ENCODE peak calls at places on chromosomes 4 and X, in four cellular contexts. One of them, this sample, is unnamed.

GRCh38 chr4:139472761-139473335 is 18.9 kb downstream of the RAB33B start:
- DNase-seq in HCT116: no peak
- DNase-seq in suprapubic skin: no peak
- DNase-seq in breast epithelium: no peak
- DNase-seq in this sample: no peak

GRCh38 chr4:26907731-26908599 is 47.3 kb downstream of the STIM2 start:
- DNase-seq in HCT116: no peak
- DNase-seq in suprapubic skin: no peak
- DNase-seq in breast epithelium: no peak
- DNase-seq in this sample: no peak

GRCh38 chr4:186942745-186943606 is 219.3 kb upstream of the FAT1 start:
- DNase-seq in HCT116: no peak
- DNase-seq in suprapubic skin: no peak
- DNase-seq in breast epithelium: no peak
- DNase-seq in this sample: no peak

GRCh38 chr4:85905761-85906160 is 430.8 kb downstream of the ARHGAP24 start:
- DNase-seq in HCT116: no peak
- DNase-seq in suprapubic skin: no peak
- DNase-seq in breast epithelium: no peak
- DNase-seq in this sample: no peak

GRCh38 chrX:108447303-108447702 is 7.7 kb downstream of the COL4A5 start:
- DNase-seq in HCT116: no peak
- DNase-seq in suprapubic skin: no peak
- DNase-seq in breast epithelium: no peak
- DNase-seq in this sample: no peak

GRCh38 chrX:44816369-44816768 is 27.5 kb upstream of the DUSP21 start:
- DNase-seq in HCT116: no peak
- DNase-seq in suprapubic skin: no peak
- DNase-seq in breast epithelium: no peak
- DNase-seq in this sample: no peak

GRCh38 chr4:84751707-84752106 is 168.8 kb downstream of the CDS1 start:
- DNase-seq in HCT116: no peak
- DNase-seq in suprapubic skin: no peak
- DNase-seq in breast epithelium: no peak
- DNase-seq in this sample: no peak

GRCh38 chrX:154738013-154738738 is 12.7 kb downstream of the GAB3 start:
- DNase-seq in HCT116: no peak
- DNase-seq in suprapubic skin: no peak
- DNase-seq in breast epithelium: no peak
- DNase-seq in this sample: no peak

GRCh38 chr4:33959519-33959918 is 2284.8 kb downstream of the ARAP2 start:
- DNase-seq in HCT116: no peak
- DNase-seq in suprapubic skin: no peak
- DNase-seq in breast epithelium: no peak
- DNase-seq in this sample: no peak

GRCh38 chr4:22672944-22673343 is 19.8 kb upstream of the GBA3 start:
- DNase-seq in HCT116: no peak
- DNase-seq in suprapubic skin: no peak
- DNase-seq in breast epithelium: no peak
- DNase-seq in this sample: no peak

GRCh38 chr4:7344650-7345049 is 90.1 kb downstream of the PSAPL1 start:
- DNase-seq in HCT116: no peak
- DNase-seq in suprapubic skin: no peak
- DNase-seq in breast epithelium: no peak
- DNase-seq in this sample: no peak

GRCh38 chr4:52861879-52862604 is at the start of gene RASL11B:
- DNase-seq in HCT116: peak
- DNase-seq in suprapubic skin: peak
- DNase-seq in breast epithelium: peak
- DNase-seq in this sample: peak

GRCh38 chr4:92359481-92359880 is 55.7 kb downstream of the GRID2 start:
- DNase-seq in HCT116: no peak
- DNase-seq in suprapubic skin: no peak
- DNase-seq in breast epithelium: no peak
- DNase-seq in this sample: no peak

GRCh38 chr4:52369649-52370048 is 289.5 kb downstream of the USP46 start:
- DNase-seq in HCT116: no peak
- DNase-seq in suprapubic skin: no peak
- DNase-seq in breast epithelium: no peak
- DNase-seq in this sample: no peak

GRCh38 chr4:13654158-13654797 is 26.8 kb upstream of the BOD1L1 start:
- DNase-seq in HCT116: no peak
- DNase-seq in suprapubic skin: peak
- DNase-seq in breast epithelium: peak
- DNase-seq in this sample: peak

GRCh38 chrX:97622111-97622510 is 738.4 kb downstream of the RPA4 start:
- DNase-seq in HCT116: no peak
- DNase-seq in suprapubic skin: no peak
- DNase-seq in breast epithelium: no peak
- DNase-seq in this sample: no peak

GRCh38 chrX:97616883-97617510 is 733.3 kb downstream of the RPA4 start:
- DNase-seq in HCT116: peak
- DNase-seq in suprapubic skin: no peak
- DNase-seq in breast epithelium: no peak
- DNase-seq in this sample: peak
- TF ChIP-seq POLR2AphosphoS5 in HCT116: peak
- TF ChIP-seq POLR2AphosphoS5 in suprapubic skin: no peak
- TF ChIP-seq POLR2AphosphoS5 in breast epithelium: no peak
- TF ChIP-seq POLR2AphosphoS5 in this sample: no peak

GRCh38 chrX:31021537-31021936 is 50.3 kb downstream of the FTHL17 start:
- DNase-seq in HCT116: no peak
- DNase-seq in suprapubic skin: no peak
- DNase-seq in breast epithelium: no peak
- DNase-seq in this sample: no peak
- TF ChIP-seq POLR2A in HCT116: no peak
- TF ChIP-seq POLR2A in suprapubic skin: no peak
- TF ChIP-seq POLR2A in breast epithelium: no peak
- TF ChIP-seq POLR2A in this sample: no peak

DNA sequence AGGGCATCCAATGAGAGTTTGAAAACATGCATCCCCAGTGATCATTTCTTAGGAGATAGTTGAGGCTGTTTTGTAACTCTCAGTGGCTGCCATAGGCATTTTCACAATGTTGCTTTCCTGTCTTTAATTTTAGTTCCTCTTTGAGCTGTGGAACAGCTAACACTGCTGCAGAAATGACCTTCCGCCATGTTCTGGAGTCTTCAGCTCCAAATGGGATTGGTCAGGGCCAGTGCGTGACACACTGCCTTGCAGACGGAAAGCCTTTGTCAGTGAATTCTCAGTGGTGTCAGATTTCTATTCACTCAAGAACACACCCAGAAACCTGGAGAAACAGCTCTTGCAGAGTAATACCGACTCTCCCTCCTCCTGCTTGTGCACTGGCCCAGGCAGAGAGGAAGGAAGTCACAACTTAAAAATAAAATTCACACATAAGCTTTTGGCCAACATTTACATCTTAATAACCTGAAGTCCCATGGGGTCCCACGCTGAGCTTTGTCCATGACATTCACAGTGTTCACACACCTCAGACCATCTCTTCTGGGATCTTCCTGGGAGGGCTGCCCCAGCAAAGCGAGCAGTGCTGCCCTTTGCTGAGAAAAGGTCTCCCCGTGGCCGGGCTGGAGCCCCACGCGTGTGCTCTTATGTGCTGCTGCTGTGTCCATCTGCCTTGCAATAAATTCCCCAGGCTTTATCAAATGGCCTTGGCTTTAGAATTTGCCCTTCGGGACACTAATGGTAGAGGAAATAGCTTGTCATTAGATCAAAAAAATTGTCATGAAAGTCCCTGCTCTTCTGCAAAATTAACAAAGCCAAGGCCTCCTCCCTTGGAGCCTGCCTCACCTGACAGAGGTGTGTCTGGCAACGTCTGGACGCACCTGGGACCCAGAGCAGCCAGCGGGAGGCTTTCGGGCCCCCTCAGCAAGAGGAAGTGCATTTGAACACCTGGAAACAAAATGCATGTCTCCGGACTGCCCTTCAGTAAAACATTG is 126.8 kb downstream of the IRF2 start:
- DNase-seq in HCT116: no peak
- DNase-seq in suprapubic skin: no peak
- DNase-seq in breast epithelium: no peak
- DNase-seq in this sample: no peak
- TF ChIP-seq POLR2AphosphoS5 in HCT116: no peak
- TF ChIP-seq POLR2AphosphoS5 in suprapubic skin: no peak
- TF ChIP-seq POLR2AphosphoS5 in breast epithelium: no peak
- TF ChIP-seq POLR2AphosphoS5 in this sample: no peak

DNA sequence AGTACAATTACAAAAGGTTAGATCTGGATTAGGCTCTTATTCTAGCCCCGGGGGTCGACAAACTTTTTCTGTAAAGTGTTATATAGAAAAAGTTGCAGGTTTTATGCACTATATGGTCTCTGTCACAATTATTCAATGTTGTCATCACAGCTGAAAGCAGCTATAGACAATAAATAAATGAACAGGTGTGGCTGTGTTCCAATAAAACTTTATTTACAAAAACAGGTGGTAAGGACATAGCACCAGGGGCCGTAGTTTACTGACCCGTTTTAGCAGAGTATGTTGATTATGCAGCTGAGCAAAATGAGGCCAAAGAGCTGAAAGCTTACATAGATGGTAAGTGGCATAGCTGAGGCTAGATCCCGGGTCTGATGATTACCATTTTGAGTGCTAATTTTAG is 13.0 kb upstream of the CXorf38 start:
- DNase-seq in HCT116: no peak
- DNase-seq in suprapubic skin: no peak
- DNase-seq in breast epithelium: no peak
- DNase-seq in this sample: no peak
- TF ChIP-seq POLR2A in HCT116: no peak
- TF ChIP-seq POLR2A in suprapubic skin: no peak
- TF ChIP-seq POLR2A in breast epithelium: no peak
- TF ChIP-seq POLR2A in this sample: no peak

DNA sequence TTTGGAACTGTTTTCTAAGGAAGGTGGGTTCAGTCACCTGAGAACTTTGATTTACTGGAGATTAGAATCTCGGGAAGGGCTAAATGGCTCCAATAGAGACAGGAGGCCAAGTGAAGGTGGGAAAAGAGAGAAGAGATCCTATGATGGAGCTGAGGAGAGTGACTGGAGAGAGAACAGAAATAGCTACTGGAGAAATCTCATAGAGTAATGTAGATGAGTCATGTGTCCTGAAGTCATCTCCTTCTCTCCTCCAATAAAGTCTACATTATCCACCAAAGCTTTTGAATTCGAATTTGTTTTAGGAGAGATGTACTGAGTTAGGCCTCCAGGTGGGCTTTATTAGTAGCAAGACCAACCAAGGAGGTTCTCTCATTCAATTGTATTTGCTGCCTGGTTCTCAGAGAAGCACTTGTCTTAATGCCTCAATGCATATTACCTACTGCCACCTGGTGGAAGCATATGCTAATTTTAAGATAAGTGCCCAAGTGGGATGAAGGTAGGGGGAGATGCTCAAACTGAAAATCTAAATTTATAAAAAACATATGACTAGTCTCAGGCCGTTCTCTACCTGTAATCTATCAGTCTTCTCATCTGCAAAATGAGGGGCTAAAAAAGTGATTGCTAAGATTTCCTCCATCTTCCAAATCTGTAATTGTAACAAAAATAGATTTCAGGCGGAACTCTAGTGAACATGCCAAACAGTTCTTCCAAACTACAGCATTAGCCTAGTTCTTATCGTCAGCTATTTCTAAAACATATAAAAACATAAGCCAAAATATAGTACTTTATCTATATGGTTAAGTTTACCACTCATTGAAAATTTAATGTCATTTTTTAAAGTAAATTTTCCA is 24.4 kb downstream of the TXK start:
- DNase-seq in HCT116: peak
- DNase-seq in suprapubic skin: no peak
- DNase-seq in breast epithelium: no peak
- DNase-seq in this sample: peak
- TF ChIP-seq POLR2AphosphoS5 in HCT116: no peak
- TF ChIP-seq POLR2AphosphoS5 in suprapubic skin: no peak
- TF ChIP-seq POLR2AphosphoS5 in breast epithelium: no peak
- TF ChIP-seq POLR2AphosphoS5 in this sample: no peak

GRCh38 chrX:134601240-134601639 is 57.0 kb downstream of the PLAC1 start:
- DNase-seq in HCT116: no peak
- DNase-seq in suprapubic skin: no peak
- DNase-seq in breast epithelium: no peak
- DNase-seq in this sample: no peak

GRCh38 chrX:134602410-134602809 is 55.9 kb downstream of the PLAC1 start:
- DNase-seq in HCT116: no peak
- DNase-seq in suprapubic skin: no peak
- DNase-seq in breast epithelium: no peak
- DNase-seq in this sample: no peak

GRCh38 chrX:134603806-134604700 is 54.2 kb downstream of the PLAC1 start:
- DNase-seq in HCT116: peak
- DNase-seq in suprapubic skin: no peak
- DNase-seq in breast epithelium: no peak
- DNase-seq in this sample: no peak

GRCh38 chrX:134600714-134601113 is 57.6 kb downstream of the PLAC1 start:
- DNase-seq in HCT116: peak
- DNase-seq in suprapubic skin: no peak
- DNase-seq in breast epithelium: no peak
- DNase-seq in this sample: no peak

GRCh38 chrX:134599173-134599914 is 58.9 kb downstream of the PLAC1 start:
- DNase-seq in HCT116: no peak
- DNase-seq in suprapubic skin: no peak
- DNase-seq in breast epithelium: no peak
- DNase-seq in this sample: no peak
- TF ChIP-seq POLR2A in HCT116: no peak
- TF ChIP-seq POLR2A in suprapubic skin: no peak
- TF ChIP-seq POLR2A in breast epithelium: no peak
- TF ChIP-seq POLR2A in this sample: no peak

DNA sequence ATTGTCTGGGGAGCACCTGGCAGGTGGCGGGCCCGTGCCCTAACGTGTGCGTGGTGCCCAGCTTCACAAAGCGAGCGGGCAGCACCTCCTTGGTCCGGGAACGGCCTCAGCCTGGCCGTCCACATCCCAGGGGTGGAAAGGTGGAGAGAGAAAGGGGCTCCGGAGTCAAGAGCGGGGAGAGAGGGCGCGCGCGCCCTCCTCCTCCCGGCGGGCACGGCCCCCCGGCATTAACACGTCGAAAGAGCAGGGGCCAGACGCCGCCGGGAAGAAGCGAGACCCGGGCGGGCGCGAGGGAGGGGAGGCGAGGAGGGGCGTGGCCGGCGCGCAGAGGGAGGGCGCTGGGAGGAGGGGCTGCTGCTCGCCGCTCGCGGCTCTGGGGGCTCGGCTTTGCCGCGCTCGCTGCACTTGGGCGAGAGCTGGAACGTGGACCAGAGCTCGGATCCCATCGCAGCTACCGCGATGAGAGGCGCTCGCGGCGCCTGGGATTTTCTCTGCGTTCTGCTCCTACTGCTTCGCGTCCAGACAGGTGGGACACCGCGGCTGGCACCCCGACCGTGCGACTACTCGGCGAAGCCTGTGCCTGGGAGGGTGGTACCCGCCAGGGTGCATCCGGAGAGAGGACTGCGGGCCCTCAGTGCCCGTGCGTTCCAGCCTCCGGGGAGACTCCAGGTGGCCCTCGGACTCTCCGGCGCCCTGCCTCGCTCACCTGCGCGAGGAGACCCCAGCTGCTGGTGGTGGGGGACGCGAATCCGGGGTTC is at the start of gene KIT:
- DNase-seq in HCT116: no peak
- DNase-seq in suprapubic skin: peak
- DNase-seq in breast epithelium: no peak
- DNase-seq in this sample: peak
- TF ChIP-seq POLR2AphosphoS5 in HCT116: no peak
- TF ChIP-seq POLR2AphosphoS5 in suprapubic skin: no peak
- TF ChIP-seq POLR2AphosphoS5 in breast epithelium: no peak
- TF ChIP-seq POLR2AphosphoS5 in this sample: no peak

GRCh38 chr4:1223841-1224809 is 24.8 kb downstream of the CTBP1 start:
- DNase-seq in HCT116: no peak
- DNase-seq in suprapubic skin: no peak
- DNase-seq in breast epithelium: no peak
- DNase-seq in this sample: no peak
- TF ChIP-seq POLR2A in HCT116: no peak
- TF ChIP-seq POLR2A in suprapubic skin: no peak
- TF ChIP-seq POLR2A in breast epithelium: no peak
- TF ChIP-seq POLR2A in this sample: no peak

GRCh38 chrX:41956027-41956426 is 32.7 kb upstream of the CASK start:
- DNase-seq in HCT116: no peak
- DNase-seq in suprapubic skin: no peak
- DNase-seq in breast epithelium: no peak
- DNase-seq in this sample: no peak
- TF ChIP-seq POLR2AphosphoS5 in HCT116: no peak
- TF ChIP-seq POLR2AphosphoS5 in suprapubic skin: no peak
- TF ChIP-seq POLR2AphosphoS5 in breast epithelium: no peak
- TF ChIP-seq POLR2AphosphoS5 in this sample: no peak